ENCODE peak calls at places on chromosomes 6 and 20, in eight cellular contexts. W, Y, M, H, E, L, C and D are unnamed samples.

GRCh38 chr20:14481863-14482262 is 144.5 kb upstream of the FLRT3 start:
- DNase-seq in W (no peak), Y (no peak), M (no peak), H (peak), E (no peak), L (no peak), C (peak), D (no peak)

GRCh38 chr6:144613859-144614258 is 328.7 kb downstream of the UTRN start:
- DNase-seq in W (no peak), Y (no peak), M (no peak), H (no peak), E (no peak), L (no peak), C (no peak), D (no peak)

GRCh38 chr6:33419580-33420492 is at the start of gene SYNGAP1:
- DNase-seq in W (peak), Y (no peak), M (no peak), H (peak), E (no peak), L (peak), C (peak), D (no peak)

GRCh38 chr20:34083137-34083536 is 28.9 kb downstream of the EIF2S2 start:
- DNase-seq in W (no peak), Y (peak), M (no peak), H (peak), E (peak), L (peak), C (peak), D (no peak)

GRCh38 chr20:41657655-41658054 is 39.5 kb upstream of the CHD6 start:
- DNase-seq in W (no peak), Y (no peak), M (no peak), H (no peak), E (no peak), L (no peak), C (no peak), D (no peak)

GRCh38 chr20:56372850-56373249 is 14.1 kb downstream of the FAM210B start:
- DNase-seq in W (no peak), Y (no peak), M (no peak), H (no peak), E (no peak), L (no peak), C (no peak), D (no peak)

GRCh38 chr20:23415958-23416583 is 5.2 kb downstream of the NAPB start:
- DNase-seq in W (no peak), Y (no peak), M (no peak), H (no peak), E (no peak), L (no peak), C (no peak), D (no peak)

GRCh38 chr20:17083738-17084137 is 143.1 kb upstream of the PCSK2 start:
- DNase-seq in W (no peak), Y (no peak), M (no peak), H (no peak), E (no peak), L (no peak), C (no peak), D (no peak)

GRCh38 chr20:25230177-25230831 is 17.6 kb upstream of the PYGB start:
- DNase-seq in W (no peak), Y (no peak), M (no peak), H (no peak), E (no peak), L (peak), C (no peak), D (no peak)

GRCh38 chr20:57662313-57663240 is 42.4 kb upstream of the ZBP1 start:
- DNase-seq in W (no peak), Y (no peak), M (no peak), H (no peak), E (peak), L (peak), C (no peak), D (peak)

GRCh38 chr6:2640551-2640950 is 110.2 kb downstream of the MYLK4 start:
- DNase-seq in W (no peak), Y (no peak), M (no peak), H (no peak), E (no peak), L (no peak), C (no peak), D (no peak)

GRCh38 chr6:3749991-3750323 is 1.6 kb downstream of the PXDC1 start:
- DNase-seq in W (no peak), Y (peak), M (peak), H (peak), E (no peak), L (peak), C (peak), D (no peak)

GRCh38 chr20:34705383-34706021 is 1.4 kb downstream of the TP53INP2 start:
- DNase-seq in W (no peak), Y (no peak), M (no peak), H (peak), E (no peak), L (peak), C (no peak), D (no peak)

GRCh38 chr6:19446570-19446969 is 390.6 kb upstream of the ID4 start:
- DNase-seq in W (no peak), Y (no peak), M (no peak), H (no peak), E (no peak), L (no peak), C (no peak), D (no peak)

GRCh38 chr6:136979206-136979605 is 57.1 kb downstream of the SLC35D3 start:
- DNase-seq in W (no peak), Y (no peak), M (no peak), H (no peak), E (no peak), L (no peak), C (no peak), D (no peak)

GRCh38 chr6:5813625-5814027 is 193.1 kb downstream of the NRN1 start:
- DNase-seq in W (no peak), Y (no peak), M (no peak), H (no peak), E (no peak), L (no peak), C (no peak), D (no peak)

GRCh38 chr6:31738048-31738979 is 1.5 kb upstream of the MSH5 start:
- DNase-seq in W (peak), Y (no peak), M (peak), H (peak), E (peak), L (no peak), C (peak), D (no peak)

GRCh38 chr6:42963855-42964605 is 3.5 kb downstream of the GNMT start:
- DNase-seq in W (peak), Y (no peak), M (peak), H (peak), E (no peak), L (no peak), C (peak), D (no peak)

GRCh38 chr20:32443386-32443974 is 85.3 kb downstream of the ASXL1 start:
- DNase-seq in W (peak), Y (no peak), M (no peak), H (no peak), E (no peak), L (no peak), C (no peak), D (no peak)

GRCh38 chr20:48523191-48523757 is 304.5 kb downstream of the PREX1 start:
- DNase-seq in W (peak), Y (no peak), M (peak), H (peak), E (no peak), L (no peak), C (peak), D (no peak)

GRCh38 chr6:111472933-111473435 is 10.0 kb downstream of the REV3L start:
- DNase-seq in W (no peak), Y (no peak), M (no peak), H (no peak), E (no peak), L (no peak), C (no peak), D (no peak)

GRCh38 chr6:132728616-132729015 is 14.8 kb upstream of the VNN1 start:
- DNase-seq in W (no peak), Y (no peak), M (no peak), H (no peak), E (no peak), L (no peak), C (no peak), D (no peak)
- TF ChIP-seq CTCF in W (peak), Y (no peak), M (peak), H (no peak), E (no peak), L (no peak), C (no peak), D (no peak)

DNA sequence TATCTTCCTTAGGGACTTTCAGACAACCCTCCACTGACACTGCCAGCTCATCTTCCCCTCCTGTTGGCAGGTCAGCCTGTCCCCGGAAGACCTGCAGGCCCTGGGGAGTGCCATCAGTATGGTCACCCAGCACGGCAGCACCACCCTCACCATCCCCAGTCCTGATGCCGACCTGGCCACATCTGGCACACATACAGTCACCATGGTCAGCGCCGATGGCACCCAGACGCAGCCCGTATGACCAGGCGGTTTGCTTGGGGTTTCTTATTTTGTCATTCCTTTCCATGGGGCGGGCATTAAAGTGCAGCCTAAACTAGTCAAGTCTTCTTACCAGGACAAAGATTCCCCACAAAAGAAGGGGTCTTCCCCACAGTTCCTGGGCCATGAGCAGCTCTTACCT is 3.9 kb upstream of the DEF6 start:
- DNase-seq in W (no peak), Y (no peak), M (no peak), H (no peak), E (no peak), L (peak), C (no peak), D (peak)
- TF ChIP-seq CTCF in W (no peak), Y (no peak), M (no peak), H (no peak), E (no peak), L (no peak), C (no peak), D (no peak)

DNA sequence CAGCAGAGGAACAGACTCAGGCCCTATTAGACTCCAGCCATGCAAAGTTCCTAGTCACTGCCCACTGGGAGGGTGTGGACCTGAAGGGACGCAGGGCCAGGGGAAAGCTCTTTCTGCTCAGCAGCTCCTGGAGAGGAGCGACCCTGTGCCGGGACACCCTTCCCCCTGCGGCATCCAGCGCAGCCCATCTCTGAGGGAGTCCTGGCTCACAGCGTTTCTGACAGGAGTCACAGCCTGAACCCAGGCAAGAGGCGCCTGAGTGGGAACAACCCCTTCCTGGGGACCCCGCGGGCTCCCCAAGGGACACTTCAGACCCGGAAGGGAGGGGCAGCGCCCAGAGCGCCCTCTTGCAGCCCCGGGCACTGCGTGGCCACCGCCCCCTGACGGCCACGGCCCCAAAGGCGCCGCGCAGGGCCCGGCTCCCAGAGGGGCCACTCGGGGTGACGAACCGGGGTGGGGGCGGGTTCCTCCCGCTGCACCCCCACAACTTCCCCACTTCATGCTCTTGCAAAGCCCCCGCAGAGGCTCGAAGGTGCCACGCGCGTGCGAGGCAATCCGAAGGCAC is 853 bp downstream of the UCKL1 start:
- DNase-seq in W (peak), Y (no peak), M (peak), H (no peak), E (peak), L (no peak), C (peak), D (no peak)
- TF ChIP-seq CTCF in W (peak), Y (no peak), M (peak), H (peak), E (peak), L (peak), C (peak), D (peak)

DNA sequence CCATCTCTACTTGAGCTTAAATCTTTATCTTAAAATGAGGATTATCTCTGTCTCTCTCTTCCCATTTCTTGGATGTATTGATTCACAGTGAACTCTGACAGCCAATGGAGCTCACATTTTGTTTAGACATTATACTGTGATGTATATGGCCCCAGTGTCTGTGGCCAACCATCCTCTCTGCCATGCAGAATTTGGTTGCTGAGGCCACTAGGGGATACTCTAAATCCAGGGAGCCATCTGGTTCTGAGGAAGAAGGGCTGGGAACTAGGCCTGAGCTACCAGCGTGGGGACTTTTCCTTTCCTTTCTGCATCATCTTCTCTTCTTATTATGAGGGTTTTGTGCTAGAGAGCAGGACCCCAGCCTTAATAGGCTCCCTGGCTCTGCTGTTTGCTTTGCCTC is 59.1 kb upstream of the RIPOR2 start:
- DNase-seq in W (no peak), Y (no peak), M (no peak), H (no peak), E (no peak), L (no peak), C (no peak), D (no peak)
- TF ChIP-seq CTCF in W (no peak), Y (no peak), M (no peak), H (peak), E (no peak), L (no peak), C (no peak), D (no peak)

GRCh38 chr6:26216886-26217713 is 129.9 kb downstream of the HFE start:
- DNase-seq in W (peak), Y (peak), M (no peak), H (peak), E (peak), L (peak), C (peak), D (no peak)
- TF ChIP-seq CTCF in W (peak), Y (peak), M (no peak), H (peak), E (peak), L (peak), C (peak), D (peak)

GRCh38 chr20:12570371-12570770 is 438.4 kb upstream of the SPTLC3 start:
- DNase-seq in W (peak), Y (no peak), M (no peak), H (peak), E (no peak), L (no peak), C (no peak), D (no peak)
- TF ChIP-seq CTCF in W (peak), Y (no peak), M (no peak), H (peak), E (peak), L (no peak), C (peak), D (peak)

GRCh38 chr6:85450578-85450884 is 648 bp downstream of the NT5E start:
- DNase-seq in W (no peak), Y (no peak), M (peak), H (no peak), E (no peak), L (no peak), C (no peak), D (no peak)
- TF ChIP-seq CTCF in W (no peak), Y (no peak), M (no peak), H (peak), E (no peak), L (no peak), C (no peak), D (peak)

DNA sequence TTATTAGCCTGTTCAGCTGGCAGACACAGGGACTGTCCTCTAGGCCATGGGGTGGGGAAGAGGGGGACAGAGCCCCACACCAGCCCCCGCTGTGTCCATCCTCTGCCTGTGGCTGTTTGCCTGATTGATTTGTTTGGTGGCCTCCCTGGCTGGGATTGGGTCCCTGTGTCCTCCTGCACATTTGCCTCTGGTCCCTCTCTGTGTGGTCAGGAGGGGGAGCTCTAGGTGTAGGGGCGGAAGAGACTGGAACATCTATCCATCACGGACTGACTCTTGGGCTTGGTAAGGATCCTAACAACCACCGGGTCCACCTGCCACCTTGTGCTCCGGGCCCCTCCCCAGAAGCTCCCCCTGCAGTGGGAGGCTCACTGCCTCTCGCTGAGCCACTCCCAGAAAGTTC is 38.4 kb upstream of the CCDC167 start:
- DNase-seq in W (no peak), Y (no peak), M (peak), H (no peak), E (no peak), L (no peak), C (no peak), D (no peak)
- TF ChIP-seq CTCF in W (peak), Y (no peak), M (peak), H (peak), E (no peak), L (no peak), C (peak), D (peak)

GRCh38 chr6:109073344-109074235 is 21.1 kb downstream of the SESN1 start:
- DNase-seq in W (peak), Y (no peak), M (peak), H (peak), E (no peak), L (no peak), C (peak), D (no peak)
- TF ChIP-seq CTCF in W (peak), Y (peak), M (peak), H (peak), E (peak), L (peak), C (peak), D (peak)

GRCh38 chr6:44468835-44469234 is 81.3 kb downstream of the CDC5L start:
- DNase-seq in W (no peak), Y (no peak), M (no peak), H (no peak), E (no peak), L (no peak), C (no peak), D (no peak)

GRCh38 chr6:44472250-44472945 is 84.9 kb downstream of the CDC5L start:
- DNase-seq in W (no peak), Y (no peak), M (no peak), H (no peak), E (no peak), L (no peak), C (no peak), D (no peak)

GRCh38 chr6:44470746-44471145 is 83.2 kb downstream of the CDC5L start:
- DNase-seq in W (no peak), Y (no peak), M (no peak), H (no peak), E (no peak), L (no peak), C (no peak), D (no peak)

GRCh38 chr6:44471271-44471981 is 83.9 kb downstream of the CDC5L start:
- DNase-seq in W (no peak), Y (no peak), M (no peak), H (no peak), E (no peak), L (no peak), C (no peak), D (no peak)

GRCh38 chr6:44470106-44470446 is 82.6 kb downstream of the CDC5L start:
- DNase-seq in W (no peak), Y (no peak), M (no peak), H (no peak), E (no peak), L (no peak), C (no peak), D (no peak)
- TF ChIP-seq CTCF in W (peak), Y (peak), M (no peak), H (no peak), E (no peak), L (no peak), C (no peak), D (peak)